ENCODE peak calls at places on chromosome 20, in four cellular contexts. One of them, this sample, is unnamed.

GRCh38 chr20:50690979-50691584 is at the start of gene RIPOR3:
- DNase-seq in GM12864: no peak
- DNase-seq in stimulated activated CD4-positive, alpha-beta T cell treated with anti-CD3 and anti-CD28 coated beads, Interleukin-4, amount 100 ng/mL, for 1 hour: peak
- DNase-seq in effector CD4-positive, alpha-beta T cell: no peak
- DNase-seq in this sample: no peak

GRCh38 chr20:2749951-2750342 is 50.5 kb downstream of the CPXM1 start:
- DNase-seq in stimulated activated CD4-positive, alpha-beta T cell treated with anti-CD3 and anti-CD28 coated beads, Interleukin-4, amount 100 ng/mL, for 1 hour: no peak
- DNase-seq in effector CD4-positive, alpha-beta T cell: no peak
- DNase-seq in GM12864: no peak
- DNase-seq in this sample: peak

GRCh38 chr20:51400051-51400926 is 142.2 kb downstream of the NFATC2 start:
- DNase-seq in effector CD4-positive, alpha-beta T cell: peak
- DNase-seq in stimulated activated CD4-positive, alpha-beta T cell treated with anti-CD3 and anti-CD28 coated beads, Interleukin-4, amount 100 ng/mL, for 1 hour: peak
- DNase-seq in GM12864: peak
- DNase-seq in this sample: no peak

GRCh38 chr20:62708591-62709536 is at the start of gene NTSR1:
- DNase-seq in effector CD4-positive, alpha-beta T cell: no peak
- DNase-seq in stimulated activated CD4-positive, alpha-beta T cell treated with anti-CD3 and anti-CD28 coated beads, Interleukin-4, amount 100 ng/mL, for 1 hour: no peak
- DNase-seq in GM12864: no peak
- DNase-seq in this sample: no peak

GRCh38 chr20:32456869-32457421 is 98.8 kb downstream of the ASXL1 start:
- DNase-seq in stimulated activated CD4-positive, alpha-beta T cell treated with anti-CD3 and anti-CD28 coated beads, Interleukin-4, amount 100 ng/mL, for 1 hour: no peak
- DNase-seq in GM12864: no peak
- DNase-seq in effector CD4-positive, alpha-beta T cell: no peak
- DNase-seq in this sample: no peak

GRCh38 chr20:32468313-32468640 is 110.1 kb downstream of the ASXL1 start:
- DNase-seq in GM12864: no peak
- DNase-seq in stimulated activated CD4-positive, alpha-beta T cell treated with anti-CD3 and anti-CD28 coated beads, Interleukin-4, amount 100 ng/mL, for 1 hour: no peak
- DNase-seq in effector CD4-positive, alpha-beta T cell: no peak
- DNase-seq in this sample: no peak

GRCh38 chr20:7610681-7611080 is 329.6 kb downstream of the HAO1 start:
- DNase-seq in effector CD4-positive, alpha-beta T cell: no peak
- DNase-seq in GM12864: no peak
- DNase-seq in stimulated activated CD4-positive, alpha-beta T cell treated with anti-CD3 and anti-CD28 coated beads, Interleukin-4, amount 100 ng/mL, for 1 hour: no peak
- DNase-seq in this sample: no peak

GRCh38 chr20:59785986-59786753 is 147.3 kb downstream of the SYCP2 start:
- DNase-seq in effector CD4-positive, alpha-beta T cell: no peak
- DNase-seq in stimulated activated CD4-positive, alpha-beta T cell treated with anti-CD3 and anti-CD28 coated beads, Interleukin-4, amount 100 ng/mL, for 1 hour: no peak
- DNase-seq in GM12864: no peak
- DNase-seq in this sample: no peak

GRCh38 chr20:17667445-17667844 is 14.6 kb downstream of the RRBP1 start:
- DNase-seq in GM12864: no peak
- DNase-seq in effector CD4-positive, alpha-beta T cell: no peak
- DNase-seq in stimulated activated CD4-positive, alpha-beta T cell treated with anti-CD3 and anti-CD28 coated beads, Interleukin-4, amount 100 ng/mL, for 1 hour: no peak
- DNase-seq in this sample: no peak

GRCh38 chr20:9112541-9113515 is 43.9 kb downstream of the PLCB4 start:
- DNase-seq in effector CD4-positive, alpha-beta T cell: no peak
- DNase-seq in stimulated activated CD4-positive, alpha-beta T cell treated with anti-CD3 and anti-CD28 coated beads, Interleukin-4, amount 100 ng/mL, for 1 hour: no peak
- DNase-seq in GM12864: no peak
- DNase-seq in this sample: no peak

GRCh38 chr20:63587781-63588591 is 13.9 kb upstream of the HELZ2 start:
- DNase-seq in stimulated activated CD4-positive, alpha-beta T cell treated with anti-CD3 and anti-CD28 coated beads, Interleukin-4, amount 100 ng/mL, for 1 hour: no peak
- DNase-seq in effector CD4-positive, alpha-beta T cell: no peak
- DNase-seq in GM12864: no peak
- DNase-seq in this sample: no peak

GRCh38 chr20:4113996-4114603 is 98.7 kb upstream of the RNF24 start:
- DNase-seq in GM12864: no peak
- DNase-seq in effector CD4-positive, alpha-beta T cell: no peak
- DNase-seq in stimulated activated CD4-positive, alpha-beta T cell treated with anti-CD3 and anti-CD28 coated beads, Interleukin-4, amount 100 ng/mL, for 1 hour: no peak
- DNase-seq in this sample: no peak

GRCh38 chr20:54742193-54742592 is 266.8 kb downstream of the DOK5 start:
- DNase-seq in GM12864: no peak
- DNase-seq in stimulated activated CD4-positive, alpha-beta T cell treated with anti-CD3 and anti-CD28 coated beads, Interleukin-4, amount 100 ng/mL, for 1 hour: no peak
- DNase-seq in effector CD4-positive, alpha-beta T cell: no peak
- DNase-seq in this sample: no peak

GRCh38 chr20:9068896-9069663 is at the start of gene PLCB4:
- DNase-seq in stimulated activated CD4-positive, alpha-beta T cell treated with anti-CD3 and anti-CD28 coated beads, Interleukin-4, amount 100 ng/mL, for 1 hour: no peak
- DNase-seq in effector CD4-positive, alpha-beta T cell: no peak
- DNase-seq in GM12864: no peak
- DNase-seq in this sample: peak

GRCh38 chr20:21175433-21175832 is 49.6 kb downstream of the KIZ start:
- DNase-seq in GM12864: no peak
- DNase-seq in effector CD4-positive, alpha-beta T cell: no peak
- DNase-seq in stimulated activated CD4-positive, alpha-beta T cell treated with anti-CD3 and anti-CD28 coated beads, Interleukin-4, amount 100 ng/mL, for 1 hour: no peak
- DNase-seq in this sample: no peak

GRCh38 chr20:45958593-45958992 is 13.4 kb downstream of the ZNF335 start:
- DNase-seq in GM12864: no peak
- DNase-seq in effector CD4-positive, alpha-beta T cell: no peak
- DNase-seq in stimulated activated CD4-positive, alpha-beta T cell treated with anti-CD3 and anti-CD28 coated beads, Interleukin-4, amount 100 ng/mL, for 1 hour: no peak
- DNase-seq in this sample: no peak

GRCh38 chr20:5312518-5312917 is 4.2 kb downstream of the PROKR2 start:
- DNase-seq in stimulated activated CD4-positive, alpha-beta T cell treated with anti-CD3 and anti-CD28 coated beads, Interleukin-4, amount 100 ng/mL, for 1 hour: no peak
- DNase-seq in effector CD4-positive, alpha-beta T cell: no peak
- DNase-seq in GM12864: no peak
- DNase-seq in this sample: no peak

GRCh38 chr20:59145926-59146800 is 17.5 kb upstream of the ZNF831 start:
- DNase-seq in effector CD4-positive, alpha-beta T cell: no peak
- DNase-seq in GM12864: no peak
- DNase-seq in stimulated activated CD4-positive, alpha-beta T cell treated with anti-CD3 and anti-CD28 coated beads, Interleukin-4, amount 100 ng/mL, for 1 hour: peak
- DNase-seq in this sample: peak

GRCh38 chr20:45387274-45387673 is 9.1 kb upstream of the TP53TG5 start:
- DNase-seq in effector CD4-positive, alpha-beta T cell: no peak
- DNase-seq in GM12864: no peak
- DNase-seq in stimulated activated CD4-positive, alpha-beta T cell treated with anti-CD3 and anti-CD28 coated beads, Interleukin-4, amount 100 ng/mL, for 1 hour: no peak
- DNase-seq in this sample: no peak

GRCh38 chr20:51828762-51829161 is 26.4 kb upstream of the SALL4 start:
- DNase-seq in stimulated activated CD4-positive, alpha-beta T cell treated with anti-CD3 and anti-CD28 coated beads, Interleukin-4, amount 100 ng/mL, for 1 hour: no peak
- DNase-seq in effector CD4-positive, alpha-beta T cell: no peak
- DNase-seq in GM12864: no peak
- DNase-seq in this sample: no peak

GRCh38 chr20:62744761-62745160 is 36.1 kb downstream of the NTSR1 start:
- DNase-seq in stimulated activated CD4-positive, alpha-beta T cell treated with anti-CD3 and anti-CD28 coated beads, Interleukin-4, amount 100 ng/mL, for 1 hour: no peak
- DNase-seq in GM12864: no peak
- DNase-seq in effector CD4-positive, alpha-beta T cell: no peak
- DNase-seq in this sample: no peak

GRCh38 chr20:11124849-11125505 is 451.2 kb upstream of the JAG1 start:
- DNase-seq in effector CD4-positive, alpha-beta T cell: no peak
- DNase-seq in GM12864: no peak
- DNase-seq in stimulated activated CD4-positive, alpha-beta T cell treated with anti-CD3 and anti-CD28 coated beads, Interleukin-4, amount 100 ng/mL, for 1 hour: no peak
- DNase-seq in this sample: no peak

GRCh38 chr20:63031251-63032014 is 24.7 kb upstream of the BHLHE23 start:
- DNase-seq in GM12864: no peak
- DNase-seq in stimulated activated CD4-positive, alpha-beta T cell treated with anti-CD3 and anti-CD28 coated beads, Interleukin-4, amount 100 ng/mL, for 1 hour: no peak
- DNase-seq in effector CD4-positive, alpha-beta T cell: no peak
- DNase-seq in this sample: no peak

GRCh38 chr20:18224968-18225568 is 63.3 kb upstream of the ZNF133 start:
- DNase-seq in effector CD4-positive, alpha-beta T cell: no peak
- DNase-seq in stimulated activated CD4-positive, alpha-beta T cell treated with anti-CD3 and anti-CD28 coated beads, Interleukin-4, amount 100 ng/mL, for 1 hour: no peak
- DNase-seq in GM12864: no peak
- DNase-seq in this sample: no peak

GRCh38 chr20:46215913-46216707 is 92.2 kb downstream of the CDH22 start:
- DNase-seq in GM12864: no peak
- DNase-seq in stimulated activated CD4-positive, alpha-beta T cell treated with anti-CD3 and anti-CD28 coated beads, Interleukin-4, amount 100 ng/mL, for 1 hour: no peak
- DNase-seq in effector CD4-positive, alpha-beta T cell: no peak
- DNase-seq in this sample: no peak

GRCh38 chr20:45282700-45283528 is 23.7 kb upstream of the RBPJL start:
- DNase-seq in stimulated activated CD4-positive, alpha-beta T cell treated with anti-CD3 and anti-CD28 coated beads, Interleukin-4, amount 100 ng/mL, for 1 hour: no peak
- DNase-seq in effector CD4-positive, alpha-beta T cell: no peak
- DNase-seq in GM12864: no peak
- DNase-seq in this sample: no peak

GRCh38 chr20:49104365-49104648 is 58.2 kb downstream of the CSE1L start:
- DNase-seq in effector CD4-positive, alpha-beta T cell: no peak
- DNase-seq in GM12864: no peak
- DNase-seq in stimulated activated CD4-positive, alpha-beta T cell treated with anti-CD3 and anti-CD28 coated beads, Interleukin-4, amount 100 ng/mL, for 1 hour: no peak
- DNase-seq in this sample: no peak

GRCh38 chr20:44026932-44027685 is 112.5 kb downstream of the TOX2 start:
- DNase-seq in effector CD4-positive, alpha-beta T cell: no peak
- DNase-seq in GM12864: no peak
- DNase-seq in stimulated activated CD4-positive, alpha-beta T cell treated with anti-CD3 and anti-CD28 coated beads, Interleukin-4, amount 100 ng/mL, for 1 hour: no peak
- DNase-seq in this sample: no peak

This sample was measured in Peyer's patch.